ENCODE peak calls at places on chromosome X, in nine cellular contexts. One of them, this sample, is unnamed.

GRCh38 chrX:45485682-45486081 is 285.0 kb upstream of the DIPK2B start:
- DNase-seq in left ventricle myocardium inferior: no peak
- DNase-seq in astrocyte of the spinal cord: no peak
- DNase-seq in NCI-H345: no peak
- DNase-seq in amygdala: no peak
- DNase-seq in GOT3: no peak
- DNase-seq in left lung: no peak
- DNase-seq in NCI-H526 treated with DMSO at 0.1 percent for 48 hours: no peak
- DNase-seq in Peyer's patch: no peak
- DNase-seq in this sample: no peak

GRCh38 chrX:115559672-115560071 is 1.3 kb upstream of the PLS3 start:
- DNase-seq in GOT3: no peak
- DNase-seq in amygdala: no peak
- DNase-seq in left lung: no peak
- DNase-seq in NCI-H526 treated with DMSO at 0.1 percent for 48 hours: no peak
- DNase-seq in Peyer's patch: no peak
- DNase-seq in NCI-H345: no peak
- DNase-seq in left ventricle myocardium inferior: no peak
- DNase-seq in astrocyte of the spinal cord: no peak
- DNase-seq in this sample: no peak

GRCh38 chrX:100980608-100981497 is 11.3 kb downstream of the ARL13A start:
- DNase-seq in left ventricle myocardium inferior: no peak
- DNase-seq in NCI-H345: no peak
- DNase-seq in left lung: peak; percentile 61
- DNase-seq in Peyer's patch: no peak
- DNase-seq in astrocyte of the spinal cord: peak; percentile 81
- DNase-seq in amygdala: no peak
- DNase-seq in NCI-H526 treated with DMSO at 0.1 percent for 48 hours: no peak
- DNase-seq in GOT3: no peak
- DNase-seq in this sample: no peak

GRCh38 chrX:25599061-25599460 is 539.1 kb upstream of the MAGEB18 start:
- DNase-seq in amygdala: no peak
- DNase-seq in NCI-H526 treated with DMSO at 0.1 percent for 48 hours: no peak
- DNase-seq in NCI-H345: no peak
- DNase-seq in left ventricle myocardium inferior: no peak
- DNase-seq in Peyer's patch: no peak
- DNase-seq in GOT3: no peak
- DNase-seq in astrocyte of the spinal cord: peak; percentile 65
- DNase-seq in left lung: no peak
- DNase-seq in this sample: no peak

GRCh38 chrX:55794420-55794819 is 76.9 kb downstream of the RRAGB start:
- DNase-seq in left lung: no peak
- DNase-seq in GOT3: no peak
- DNase-seq in amygdala: no peak
- DNase-seq in NCI-H345: no peak
- DNase-seq in astrocyte of the spinal cord: no peak
- DNase-seq in Peyer's patch: no peak
- DNase-seq in NCI-H526 treated with DMSO at 0.1 percent for 48 hours: no peak
- DNase-seq in left ventricle myocardium inferior: no peak
- DNase-seq in this sample: no peak

GRCh38 chrX:153984351-153985178 is 12.0 kb downstream of the TMEM187 start:
- DNase-seq in amygdala: no peak
- DNase-seq in NCI-H526 treated with DMSO at 0.1 percent for 48 hours: no peak
- DNase-seq in left ventricle myocardium inferior: no peak
- DNase-seq in GOT3: no peak
- DNase-seq in Peyer's patch: no peak
- DNase-seq in astrocyte of the spinal cord: no peak
- DNase-seq in NCI-H345: no peak
- DNase-seq in left lung: no peak
- DNase-seq in this sample: no peak

GRCh38 chrX:8868070-8868795 is 67.0 kb upstream of the FAM9A start:
- DNase-seq in NCI-H345: no peak
- DNase-seq in Peyer's patch: no peak
- DNase-seq in astrocyte of the spinal cord: peak; percentile 52
- DNase-seq in GOT3: no peak
- DNase-seq in left lung: no peak
- DNase-seq in amygdala: no peak
- DNase-seq in left ventricle myocardium inferior: no peak
- DNase-seq in NCI-H526 treated with DMSO at 0.1 percent for 48 hours: no peak
- DNase-seq in this sample: no peak

GRCh38 chrX:110966839-110967238 is 129.2 kb upstream of the PAK3 start:
- DNase-seq in Peyer's patch: no peak
- DNase-seq in astrocyte of the spinal cord: peak; percentile 8
- DNase-seq in GOT3: no peak
- DNase-seq in NCI-H345: no peak
- DNase-seq in amygdala: no peak
- DNase-seq in NCI-H526 treated with DMSO at 0.1 percent for 48 hours: no peak
- DNase-seq in left ventricle myocardium inferior: no peak
- DNase-seq in left lung: no peak
- DNase-seq in this sample: no peak

GRCh38 chrX:19214248-19214787 is 92.0 kb upstream of the ADGRG2 start:
- DNase-seq in amygdala: no peak
- DNase-seq in NCI-H345: no peak
- DNase-seq in GOT3: no peak
- DNase-seq in astrocyte of the spinal cord: no peak
- DNase-seq in left ventricle myocardium inferior: no peak
- DNase-seq in left lung: no peak
- DNase-seq in Peyer's patch: no peak
- DNase-seq in NCI-H526 treated with DMSO at 0.1 percent for 48 hours: no peak
- DNase-seq in this sample: no peak

GRCh38 chrX:8868906-8869305 is 67.7 kb upstream of the FAM9A start:
- DNase-seq in left ventricle myocardium inferior: no peak
- DNase-seq in NCI-H526 treated with DMSO at 0.1 percent for 48 hours: peak; percentile 42
- DNase-seq in amygdala: no peak
- DNase-seq in NCI-H345: no peak
- DNase-seq in left lung: no peak
- DNase-seq in GOT3: no peak
- DNase-seq in Peyer's patch: no peak
- DNase-seq in astrocyte of the spinal cord: peak; percentile 50
- DNase-seq in this sample: no peak

GRCh38 chrX:129846686-129847085 is 3.0 kb upstream of the ZDHHC9 start:
- DNase-seq in left ventricle myocardium inferior: no peak
- DNase-seq in amygdala: no peak
- DNase-seq in NCI-H526 treated with DMSO at 0.1 percent for 48 hours: no peak
- DNase-seq in left lung: no peak
- DNase-seq in GOT3: no peak
- DNase-seq in Peyer's patch: no peak
- DNase-seq in NCI-H345: no peak
- DNase-seq in astrocyte of the spinal cord: no peak
- DNase-seq in this sample: no peak

GRCh38 chrX:24927372-24927771 is 88.4 kb downstream of the ARX start:
- DNase-seq in left lung: no peak
- DNase-seq in NCI-H345: no peak
- DNase-seq in GOT3: no peak
- DNase-seq in astrocyte of the spinal cord: no peak
- DNase-seq in NCI-H526 treated with DMSO at 0.1 percent for 48 hours: no peak
- DNase-seq in Peyer's patch: no peak
- DNase-seq in amygdala: no peak
- DNase-seq in left ventricle myocardium inferior: no peak
- DNase-seq in this sample: no peak

GRCh38 chrX:20515841-20516461 is 249.2 kb upstream of the RPS6KA3 start:
- DNase-seq in NCI-H345: no peak
- DNase-seq in astrocyte of the spinal cord: peak; percentile 87
- DNase-seq in NCI-H526 treated with DMSO at 0.1 percent for 48 hours: no peak
- DNase-seq in left ventricle myocardium inferior: no peak
- DNase-seq in GOT3: no peak
- DNase-seq in left lung: no peak
- DNase-seq in Peyer's patch: no peak
- DNase-seq in amygdala: no peak
- DNase-seq in this sample: no peak

GRCh38 chrX:3788494-3789233 is 75.2 kb upstream of the PRKX start:
- DNase-seq in GOT3: no peak
- DNase-seq in Peyer's patch: no peak
- DNase-seq in amygdala: no peak
- DNase-seq in NCI-H345: peak; percentile 18
- DNase-seq in left ventricle myocardium inferior: no peak
- DNase-seq in left lung: no peak
- DNase-seq in astrocyte of the spinal cord: no peak
- DNase-seq in NCI-H526 treated with DMSO at 0.1 percent for 48 hours: no peak
- DNase-seq in this sample: no peak

GRCh38 chrX:119647089-119647488 is 40.9 kb upstream of the NKRF start:
- DNase-seq in NCI-H345: no peak
- DNase-seq in left ventricle myocardium inferior: no peak
- DNase-seq in astrocyte of the spinal cord: no peak
- DNase-seq in amygdala: no peak
- DNase-seq in Peyer's patch: no peak
- DNase-seq in left lung: no peak
- DNase-seq in GOT3: no peak
- DNase-seq in NCI-H526 treated with DMSO at 0.1 percent for 48 hours: no peak
- DNase-seq in this sample: no peak

GRCh38 chrX:8235026-8235425 is 64.0 kb upstream of the VCX2 start:
- DNase-seq in left ventricle myocardium inferior: no peak
- DNase-seq in NCI-H345: no peak
- DNase-seq in Peyer's patch: no peak
- DNase-seq in GOT3: no peak
- DNase-seq in astrocyte of the spinal cord: peak; percentile 31
- DNase-seq in amygdala: no peak
- DNase-seq in NCI-H526 treated with DMSO at 0.1 percent for 48 hours: no peak
- DNase-seq in left lung: no peak
- DNase-seq in this sample: no peak

GRCh38 chrX:108584617-108585211 is 145.1 kb downstream of the COL4A5 start:
- DNase-seq in astrocyte of the spinal cord: no peak
- DNase-seq in NCI-H526 treated with DMSO at 0.1 percent for 48 hours: no peak
- DNase-seq in GOT3: no peak
- DNase-seq in left ventricle myocardium inferior: no peak
- DNase-seq in Peyer's patch: no peak
- DNase-seq in amygdala: peak; percentile 23
- DNase-seq in NCI-H345: no peak
- DNase-seq in left lung: no peak
- DNase-seq in this sample: no peak

GRCh38 chrX:105822138-105823091 is at the start of gene NRK:
- DNase-seq in left lung: peak; percentile 44
- DNase-seq in left ventricle myocardium inferior: peak; percentile 22
- DNase-seq in Peyer's patch: no peak
- DNase-seq in astrocyte of the spinal cord: peak; percentile 42
- DNase-seq in GOT3: no peak
- DNase-seq in NCI-H526 treated with DMSO at 0.1 percent for 48 hours: no peak
- DNase-seq in amygdala: no peak
- DNase-seq in NCI-H345: no peak
- DNase-seq in this sample: no peak

GRCh38 chrX:7223271-7223670 is 75.3 kb upstream of the PUDP start:
- DNase-seq in GOT3: no peak
- DNase-seq in NCI-H526 treated with DMSO at 0.1 percent for 48 hours: no peak
- DNase-seq in Peyer's patch: no peak
- DNase-seq in NCI-H345: no peak
- DNase-seq in amygdala: no peak
- DNase-seq in left ventricle myocardium inferior: no peak
- DNase-seq in left lung: no peak
- DNase-seq in astrocyte of the spinal cord: no peak
- DNase-seq in this sample: no peak

GRCh38 chrX:12999422-12999821 is 24.5 kb downstream of the TMSB4X start:
- DNase-seq in NCI-H526 treated with DMSO at 0.1 percent for 48 hours: no peak
- DNase-seq in Peyer's patch: peak; percentile 61
- DNase-seq in NCI-H345: no peak
- DNase-seq in astrocyte of the spinal cord: no peak
- DNase-seq in amygdala: no peak
- DNase-seq in left ventricle myocardium inferior: no peak
- DNase-seq in left lung: no peak
- DNase-seq in GOT3: no peak
- DNase-seq in this sample: no peak

GRCh38 chrX:48826135-48826875 is at the start of gene ERAS:
- DNase-seq in GOT3: no peak
- DNase-seq in left ventricle myocardium inferior: no peak
- DNase-seq in NCI-H526 treated with DMSO at 0.1 percent for 48 hours: no peak
- DNase-seq in NCI-H345: no peak
- DNase-seq in left lung: no peak
- DNase-seq in astrocyte of the spinal cord: no peak
- DNase-seq in Peyer's patch: no peak
- DNase-seq in amygdala: no peak
- DNase-seq in this sample: no peak

This sample was measured in colonic mucosa.